ENCODE peak calls at places on chromosomes 13 and 19, in five cellular contexts. One of them, this sample, is unnamed.

GRCh38 chr13:23433171-23434153 is at the start of gene SACS:
- DNase-seq in PC-9: no peak
- DNase-seq in BE2C: peak; percentile 64
- DNase-seq in Caco-2: no peak
- DNase-seq in tibial nerve: no peak
- DNase-seq in this sample: no peak

GRCh38 chr13:68584776-68585175 is 1354.6 kb upstream of the PCDH9 start:
- DNase-seq in BE2C: no peak
- DNase-seq in PC-9: no peak
- DNase-seq in Caco-2: no peak
- DNase-seq in tibial nerve: no peak
- DNase-seq in this sample: no peak

GRCh38 chr19:48874309-48875135 is 2.3 kb downstream of the PPP1R15A start:
- DNase-seq in tibial nerve: no peak
- DNase-seq in BE2C: peak; percentile 54
- DNase-seq in Caco-2: no peak
- DNase-seq in PC-9: peak; percentile 51
- DNase-seq in this sample: peak; percentile 45

GRCh38 chr13:39159971-39160370 is 121.7 kb downstream of the NHLRC3 start:
- DNase-seq in Caco-2: no peak
- DNase-seq in tibial nerve: no peak
- DNase-seq in PC-9: no peak
- DNase-seq in BE2C: no peak
- DNase-seq in this sample: no peak

GRCh38 chr19:57241181-57241580 is 749 bp downstream of the ZNF805 start:
- DNase-seq in Caco-2: no peak
- DNase-seq in tibial nerve: no peak
- DNase-seq in PC-9: no peak
- DNase-seq in BE2C: no peak
- DNase-seq in this sample: no peak

GRCh38 chr13:46389985-46390384 is 2.9 kb upstream of the RUBCNL start:
- DNase-seq in BE2C: no peak
- DNase-seq in Caco-2: no peak
- DNase-seq in tibial nerve: peak; percentile 26
- DNase-seq in PC-9: no peak
- DNase-seq in this sample: peak; percentile 64

GRCh38 chr19:50379602-50380001 is 3.3 kb downstream of the NR1H2 start:
- DNase-seq in Caco-2: no peak
- DNase-seq in PC-9: no peak
- DNase-seq in tibial nerve: no peak
- DNase-seq in BE2C: no peak
- DNase-seq in this sample: no peak

GRCh38 chr13:50012396-50013169 is 2.7 kb upstream of the KCNRG start:
- DNase-seq in tibial nerve: no peak
- DNase-seq in BE2C: no peak
- DNase-seq in PC-9: no peak
- DNase-seq in Caco-2: no peak
- DNase-seq in this sample: no peak

GRCh38 chr13:94327318-94327717 is 152.2 kb downstream of the DCT start:
- DNase-seq in Caco-2: no peak
- DNase-seq in tibial nerve: no peak
- DNase-seq in PC-9: no peak
- DNase-seq in BE2C: no peak
- DNase-seq in this sample: no peak

GRCh38 chr13:49641810-49642291 is 13.5 kb downstream of the ARL11 start:
- DNase-seq in BE2C: no peak
- DNase-seq in tibial nerve: peak; percentile 19
- DNase-seq in Caco-2: no peak
- DNase-seq in PC-9: peak; percentile 73
- DNase-seq in this sample: peak; percentile 33

GRCh38 chr13:81293594-81294164 is 952.8 kb upstream of the SPRY2 start:
- DNase-seq in Caco-2: no peak
- DNase-seq in tibial nerve: no peak
- DNase-seq in PC-9: no peak
- DNase-seq in BE2C: no peak
- DNase-seq in this sample: no peak

GRCh38 chr13:43061496-43062280 is 38.3 kb downstream of the DNAJC15 start:
- DNase-seq in BE2C: no peak
- DNase-seq in PC-9: peak; percentile 59
- DNase-seq in tibial nerve: no peak
- DNase-seq in Caco-2: no peak
- DNase-seq in this sample: no peak

GRCh38 chr19:49497047-49497789 is 984 bp downstream of the RPS11 start:
- DNase-seq in BE2C: peak; percentile 68
- DNase-seq in tibial nerve: peak; percentile 51
- DNase-seq in Caco-2: no peak
- DNase-seq in PC-9: peak; percentile 61
- DNase-seq in this sample: peak; percentile 86

DNA sequence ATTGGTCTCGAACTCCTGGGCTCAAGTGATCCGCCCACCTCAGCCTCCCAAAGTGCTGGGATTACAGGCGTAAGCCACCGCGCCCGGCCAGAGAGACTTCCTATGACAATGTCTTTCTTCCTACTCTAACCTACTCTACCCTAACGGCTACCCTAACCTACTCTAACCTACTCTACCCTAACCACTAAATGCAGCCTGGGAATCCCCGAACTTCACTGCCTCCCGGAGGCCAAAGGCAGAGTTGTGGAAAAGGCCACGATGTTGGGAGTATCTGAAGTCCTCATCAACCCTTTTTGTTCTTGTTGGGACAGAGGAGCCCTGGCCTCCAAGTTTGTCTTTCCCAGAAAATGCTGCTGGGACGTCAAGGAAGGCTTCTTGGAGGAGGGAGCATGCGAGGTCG is 967 bp upstream of the NR2C2AP start:
- DNase-seq in Caco-2: no peak
- DNase-seq in PC-9: no peak
- DNase-seq in tibial nerve: no peak
- DNase-seq in BE2C: no peak
- DNase-seq in this sample: no peak
- TF ChIP-seq CTCF in Caco-2: no peak
- TF ChIP-seq CTCF in PC-9: no peak
- TF ChIP-seq CTCF in tibial nerve: no peak
- TF ChIP-seq CTCF in BE2C: no peak
- TF ChIP-seq CTCF in this sample: no peak

DNA sequence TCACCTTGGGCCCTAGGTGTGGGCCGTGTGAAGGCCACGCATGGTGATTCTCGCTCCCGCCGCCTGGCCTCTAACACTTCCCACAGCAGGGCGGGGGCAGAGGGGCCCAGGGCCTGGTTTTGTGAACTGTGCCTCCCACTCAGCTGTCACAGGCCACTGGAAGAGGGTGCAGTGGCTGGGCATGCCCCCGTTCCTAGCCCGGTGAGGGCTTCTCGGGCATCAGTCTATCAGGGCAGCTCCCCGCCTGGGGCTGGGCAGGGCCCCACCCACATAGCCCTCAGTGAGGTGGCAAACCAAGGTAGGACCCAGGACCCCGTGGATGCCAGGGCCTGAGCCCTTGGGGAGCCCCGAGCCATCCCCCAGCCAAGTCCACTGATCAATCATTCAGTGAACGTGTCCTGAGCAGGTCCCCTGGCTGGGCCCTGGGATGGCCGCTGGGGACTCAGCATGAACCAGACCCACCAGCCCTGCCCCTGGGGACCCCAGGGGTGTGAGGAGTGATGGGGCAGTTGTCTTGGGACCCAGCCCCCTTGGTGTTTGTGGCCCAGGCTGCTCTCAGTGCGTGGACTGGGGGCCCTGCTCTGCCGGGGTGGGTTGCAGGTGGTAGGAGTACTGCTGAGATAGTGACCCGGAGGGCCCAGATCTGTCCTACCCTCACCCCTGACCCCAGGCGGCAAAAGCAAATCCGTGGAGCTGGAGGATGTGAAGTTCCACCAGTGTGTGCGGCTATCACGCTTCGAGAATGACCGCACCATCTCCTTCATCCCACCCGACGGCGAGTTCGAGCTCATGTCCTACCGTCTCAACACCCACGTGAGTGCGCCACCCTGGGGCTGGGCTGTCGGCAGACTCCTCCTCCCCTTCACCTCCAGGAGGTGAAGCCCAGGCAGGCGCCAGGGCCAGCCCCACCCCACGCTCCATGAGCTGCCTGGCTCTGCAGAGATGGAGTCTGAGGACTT is 29.4 kb downstream of the AP1M1 start:
- DNase-seq in Caco-2: no peak
- DNase-seq in BE2C: no peak
- DNase-seq in tibial nerve: peak; percentile 8
- DNase-seq in PC-9: no peak
- DNase-seq in this sample: no peak
- H3K36me3 ChIP-seq in Caco-2: peaks cover 8% of the 10 kb centered on the region
- H3K36me3 ChIP-seq in BE2C: peaks cover 51% of the 10 kb centered on the region
- H3K36me3 ChIP-seq in tibial nerve: peaks cover 33% of the 10 kb centered on the region
- H3K36me3 ChIP-seq in PC-9: peaks cover 9% of the 10 kb centered on the region
- H3K36me3 ChIP-seq in this sample: no peaks in the 10 kb centered on the region

GRCh38 chr13:105144020-105144419 is 1391.4 kb downstream of the EFNB2 start:
- DNase-seq in Caco-2: no peak
- DNase-seq in PC-9: no peak
- DNase-seq in BE2C: no peak
- DNase-seq in tibial nerve: no peak
- DNase-seq in this sample: no peak
- TF ChIP-seq CTCF in Caco-2: no peak
- TF ChIP-seq CTCF in PC-9: no peak
- TF ChIP-seq CTCF in BE2C: peak; percentile 26
- TF ChIP-seq CTCF in tibial nerve: no peak
- TF ChIP-seq CTCF in this sample: no peak

DNA sequence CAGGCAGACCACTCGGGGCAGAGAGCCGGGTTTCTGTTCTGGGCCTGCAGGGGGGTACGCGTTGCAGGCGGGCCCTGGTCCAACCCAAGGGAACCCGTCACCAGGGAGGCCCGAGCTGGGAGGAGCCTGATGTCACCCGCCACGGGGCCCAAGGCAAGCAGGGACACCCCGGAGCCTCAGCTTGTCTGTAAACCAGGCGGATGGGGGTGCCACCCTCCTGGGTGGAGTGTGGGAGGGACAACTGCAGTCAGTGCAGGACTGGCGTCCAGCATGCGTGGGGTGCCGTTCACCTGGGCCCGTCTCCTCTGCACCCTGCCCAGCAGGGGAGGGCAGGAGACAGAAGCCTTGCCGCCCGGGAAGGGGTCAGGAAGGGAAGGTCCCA is 7.0 kb downstream of the CACTIN start:
- DNase-seq in PC-9: no peak
- DNase-seq in Caco-2: no peak
- DNase-seq in BE2C: no peak
- DNase-seq in tibial nerve: no peak
- DNase-seq in this sample: no peak
- H3K36me3 ChIP-seq in PC-9: no peaks in the 10 kb centered on the region
- H3K36me3 ChIP-seq in Caco-2: no peaks in the 10 kb centered on the region
- H3K36me3 ChIP-seq in BE2C: peaks cover 36% of the 10 kb centered on the region
- H3K36me3 ChIP-seq in tibial nerve: no peaks in the 10 kb centered on the region
- H3K36me3 ChIP-seq in this sample: no peaks in the 10 kb centered on the region

GRCh38 chr13:36841411-36841810 is 22.4 kb downstream of the RFXAP start:
- DNase-seq in PC-9: no peak
- DNase-seq in BE2C: no peak
- DNase-seq in tibial nerve: no peak
- DNase-seq in Caco-2: no peak
- DNase-seq in this sample: no peak
- TF ChIP-seq CTCF in PC-9: peak; percentile 21
- TF ChIP-seq CTCF in BE2C: no peak
- TF ChIP-seq CTCF in tibial nerve: no peak
- TF ChIP-seq CTCF in Caco-2: no peak
- TF ChIP-seq CTCF in this sample: no peak

GRCh38 chr19:23345838-23346237 is 49.4 kb downstream of the ZNF91 start:
- DNase-seq in Caco-2: no peak
- DNase-seq in tibial nerve: no peak
- DNase-seq in PC-9: no peak
- DNase-seq in BE2C: no peak
- DNase-seq in this sample: no peak

GRCh38 chr19:23346696-23347095 is 48.6 kb downstream of the ZNF91 start:
- DNase-seq in PC-9: no peak
- DNase-seq in tibial nerve: no peak
- DNase-seq in Caco-2: no peak
- DNase-seq in BE2C: no peak
- DNase-seq in this sample: no peak

GRCh38 chr19:23351806-23352205 is 43.5 kb downstream of the ZNF91 start:
- DNase-seq in Caco-2: no peak
- DNase-seq in tibial nerve: no peak
- DNase-seq in BE2C: no peak
- DNase-seq in PC-9: no peak
- DNase-seq in this sample: no peak
- H3K36me3 ChIP-seq in Caco-2: peaks cover 3% of the 10 kb centered on the region
- H3K36me3 ChIP-seq in tibial nerve: peaks cover 8% of the 10 kb centered on the region
- H3K36me3 ChIP-seq in BE2C: peaks cover 9% of the 10 kb centered on the region
- H3K36me3 ChIP-seq in PC-9: peaks cover 88% of the 10 kb centered on the region
- H3K36me3 ChIP-seq in this sample: no peaks in the 10 kb centered on the region

DNA sequence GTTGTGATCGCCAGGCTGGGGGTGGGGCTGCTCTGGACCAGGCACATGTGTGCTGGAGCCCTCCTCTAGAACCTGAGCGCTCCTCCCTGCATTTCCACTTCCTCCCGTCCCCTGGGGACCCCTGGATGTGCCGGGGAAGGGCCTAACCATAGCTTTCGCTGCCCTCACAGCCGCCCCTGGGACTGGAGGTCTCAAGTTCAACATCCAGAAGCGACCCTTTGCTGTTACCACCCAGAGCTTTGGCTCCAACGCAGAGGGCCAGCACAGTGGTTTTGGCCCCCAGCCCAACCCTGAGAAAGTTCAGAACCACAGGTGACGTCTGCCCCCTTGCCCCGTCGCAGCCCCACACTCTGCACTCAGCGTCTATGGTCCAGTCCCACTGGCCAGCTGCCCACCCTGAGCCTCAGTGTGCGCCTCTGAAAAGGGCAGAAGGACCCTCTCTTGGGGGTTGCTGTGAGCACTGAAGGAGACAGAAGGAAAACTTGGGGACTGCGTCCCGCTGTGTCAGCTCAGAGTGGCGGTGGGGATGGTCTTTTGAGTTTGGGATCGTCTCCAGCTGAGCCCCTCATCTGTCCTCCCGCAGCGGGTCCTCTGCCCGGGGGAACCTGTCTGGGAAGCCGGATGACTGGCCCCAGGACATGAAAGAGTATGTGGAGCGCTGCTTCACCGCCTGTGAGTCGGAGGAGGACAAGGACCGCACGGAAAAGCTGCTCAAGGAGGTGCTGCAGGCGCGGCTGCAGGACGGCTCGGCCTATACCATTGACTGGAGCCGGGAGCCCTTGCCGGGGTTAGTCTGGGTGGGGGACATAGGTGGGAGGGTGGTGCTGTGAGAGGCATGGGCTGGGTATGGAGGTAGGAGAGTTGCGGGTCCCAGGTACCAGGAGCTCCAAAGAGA is 6.0 kb downstream of the LENG8 start:
- DNase-seq in BE2C: no peak
- DNase-seq in PC-9: no peak
- DNase-seq in Caco-2: no peak
- DNase-seq in tibial nerve: no peak
- DNase-seq in this sample: no peak
- TF ChIP-seq CTCF in BE2C: no peak
- TF ChIP-seq CTCF in PC-9: no peak
- TF ChIP-seq CTCF in Caco-2: no peak
- TF ChIP-seq CTCF in tibial nerve: no peak
- TF ChIP-seq CTCF in this sample: no peak

GRCh38 chr13:103303078-103303651 is 236.9 kb upstream of the SLC10A2 start:
- DNase-seq in tibial nerve: no peak
- DNase-seq in PC-9: no peak
- DNase-seq in Caco-2: no peak
- DNase-seq in BE2C: no peak
- DNase-seq in this sample: no peak
- H3K36me3 ChIP-seq in tibial nerve: no peaks in the 10 kb centered on the region
- H3K36me3 ChIP-seq in PC-9: no peaks in the 10 kb centered on the region
- H3K36me3 ChIP-seq in Caco-2: no peaks in the 10 kb centered on the region
- H3K36me3 ChIP-seq in BE2C: no peaks in the 10 kb centered on the region
- H3K36me3 ChIP-seq in this sample: no peaks in the 10 kb centered on the region